ENCODE peak calls at places on chromosomes 6 and 20, in ten cellular contexts. T, Z, P, B, G, E, L, Y, M and S are unnamed samples.

GRCh38 chr20:63273180-63273579 is 567 bp downstream of the ARFGAP1 start:
- DNase-seq in G (no peak), P (no peak), M (no peak), E (no peak), B (no peak), Y (no peak), T (no peak), Z (no peak), L (no peak), S (no peak)

GRCh38 chr6:75374913-75375530 is 90.4 kb upstream of the TMEM30A start:
- DNase-seq in Z (no peak), L (no peak), E (no peak), G (no peak), B (no peak), Y (no peak), T (no peak), P (no peak), M (no peak), S (no peak)

GRCh38 chr6:157381631-157382621 is 936 bp downstream of the ZDHHC14 start:
- DNase-seq in E (peak), Y (peak), G (no peak), Z (peak), M (peak), B (peak), P (peak), T (peak), L (peak), S (no peak)

GRCh38 chr20:24577271-24577909 is 108.0 kb downstream of the SYNDIG1 start:
- DNase-seq in E (no peak), M (no peak), L (no peak), T (no peak), Z (no peak), G (no peak), Y (no peak), B (no peak), P (no peak), S (no peak)

GRCh38 chr20:40990542-40991120 is 38.0 kb upstream of the TOP1 start:
- DNase-seq in P (peak), L (peak), G (peak), M (peak), Z (peak), Y (peak), B (peak), T (peak), E (peak), S (peak)

GRCh38 chr6:8839626-8840025 is 404.3 kb upstream of the SLC35B3 start:
- DNase-seq in G (peak), T (no peak), E (no peak), M (no peak), B (no peak), Y (no peak), Z (no peak), P (peak), L (no peak), S (no peak)

GRCh38 chr20:63744574-63745423 is 5.2 kb downstream of the SLC2A4RG start:
- DNase-seq in P (no peak), M (no peak), B (no peak), G (no peak), E (no peak), T (no peak), L (no peak), Z (no peak), Y (no peak), S (no peak)

GRCh38 chr6:165692106-165692653 is 29.1 kb upstream of the PDE10A start:
- DNase-seq in E (no peak), Z (no peak), M (no peak), P (no peak), G (no peak), T (no peak), L (no peak), B (no peak), Y (no peak), S (no peak)

GRCh38 chr6:138515657-138516056 is 16.4 kb upstream of the NHSL1 start:
- DNase-seq in P (no peak), B (no peak), G (no peak), Z (no peak), M (no peak), Y (no peak), E (no peak), T (no peak), L (no peak), S (no peak)

GRCh38 chr6:33992191-33992590 is 153.7 kb downstream of the GRM4 start:
- DNase-seq in G (no peak), L (no peak), P (no peak), B (no peak), E (no peak), T (no peak), M (no peak), Y (no peak), Z (no peak), S (no peak)

GRCh38 chr6:143169440-143169839 is 108.8 kb downstream of the AIG1 start:
- DNase-seq in Y (no peak), M (no peak), T (no peak), B (no peak), G (no peak), E (no peak), Z (no peak), L (no peak), P (no peak), S (no peak)

GRCh38 chr6:158784505-158784904 is 34.7 kb downstream of the EZR start:
- DNase-seq in B (no peak), G (no peak), L (no peak), P (peak), Y (no peak), M (peak), E (no peak), T (no peak), Z (no peak), S (no peak)